ENCODE peak calls at places on chromosomes 12 and 14, in eight cellular contexts. X is K562, P is stomach, S is HCT116, M is suprapubic skin, G is GM12878, Q is HepG2, E is endothelial cell of umbilical vein. C is an unnamed sample.

GRCh38 chr14:21069388-21070082 is 569 bp upstream of the ARHGEF40 start:
- DNase-seq in X (no peak), P (no peak), S (no peak), M (no peak), G (no peak), Q (peak; percentile 85), E (no peak), C (no peak)

GRCh38 chr14:42911642-42912041 is 1305.0 kb downstream of the LRFN5 start:
- DNase-seq in X (no peak), P (no peak), S (no peak), M (no peak), G (no peak), Q (no peak), E (no peak), C (no peak)

GRCh38 chr12:25404955-25405354 is 148.1 kb downstream of the LMNTD1 start:
- DNase-seq in X (peak; percentile 7), P (peak; percentile 39), S (no peak), M (no peak), G (no peak), Q (peak; percentile 12), E (no peak), C (no peak)

GRCh38 chr14:103033744-103034143 is 23.6 kb downstream of the CDC42BPB start:
- DNase-seq in X (no peak), P (no peak), S (no peak), M (no peak), G (no peak), Q (no peak), E (peak; percentile 68), C (peak; percentile 72)

GRCh38 chr14:47539065-47539464 is 136.3 kb downstream of the MDGA2 start:
- DNase-seq in X (no peak), P (no peak), S (no peak), M (no peak), G (no peak), Q (peak; percentile 10), E (peak; percentile 13), C (no peak)

GRCh38 chr12:119870462-119870861 is 6.7 kb downstream of the CIT start:
- DNase-seq in X (no peak), P (no peak), S (no peak), M (no peak), G (no peak), Q (no peak), E (no peak), C (no peak)

GRCh38 chr14:70640938-70641547 is 673 bp upstream of the TTC9 start:
- DNase-seq in X (no peak), P (peak; percentile 63), S (no peak), M (no peak), G (peak; percentile 60), Q (no peak), E (peak; percentile 6), C (peak; percentile 61)

GRCh38 chr12:57518920-57519757 is 1.2 kb downstream of the DDIT3 start:
- DNase-seq in X (no peak), P (peak; percentile 43), S (no peak), M (no peak), G (no peak), Q (peak; percentile 60), E (no peak), C (peak; percentile 23)

GRCh38 chr12:90245396-90245795 is 536.8 kb upstream of the ATP2B1 start:
- DNase-seq in X (no peak), P (no peak), S (no peak), M (no peak), G (no peak), Q (no peak), E (no peak), C (no peak)

GRCh38 chr14:97523936-97524335 is 726.8 kb downstream of the VRK1 start:
- DNase-seq in X (no peak), P (no peak), S (peak; percentile 36), M (no peak), G (no peak), Q (no peak), E (no peak), C (no peak)

GRCh38 chr12:57240926-57241555 is 9.9 kb downstream of the STAC3 start:
- DNase-seq in X (no peak), P (no peak), S (no peak), M (no peak), G (no peak), Q (no peak), E (no peak), C (peak; percentile 28)

GRCh38 chr14:98103705-98104104 is 1168.3 kb downstream of the BCL11B start:
- DNase-seq in X (no peak), P (no peak), S (no peak), M (no peak), G (no peak), Q (no peak), E (no peak), C (no peak)

GRCh38 chr14:100282083-100282350 is 24.2 kb downstream of the SLC25A29 start:
- DNase-seq in X (no peak), P (no peak), S (no peak), M (no peak), G (no peak), Q (no peak), E (no peak), C (no peak)
- TF ChIP-seq POLR2AphosphoS5 in X (no peak), P (no peak), S (no peak), M (no peak), G (no peak), Q (no peak), E (no peak), C (no peak)

GRCh38 chr12:75855360-75855759 is 176.2 kb downstream of the PHLDA1 start:
- DNase-seq in X (no peak), P (no peak), S (no peak), M (no peak), G (no peak), Q (no peak), E (no peak), C (no peak)
- H3K4me1 ChIP-seq in X (no peaks in the 10 kb centered on the region), P (no peaks in the 10 kb centered on the region), S (peaks cover 67% of the 10 kb centered on the region), M (no peaks in the 10 kb centered on the region), G (no peaks in the 10 kb centered on the region), Q (peaks cover 10% of the 10 kb centered on the region), E (no peaks in the 10 kb centered on the region), C (no peaks in the 10 kb centered on the region)

DNA sequence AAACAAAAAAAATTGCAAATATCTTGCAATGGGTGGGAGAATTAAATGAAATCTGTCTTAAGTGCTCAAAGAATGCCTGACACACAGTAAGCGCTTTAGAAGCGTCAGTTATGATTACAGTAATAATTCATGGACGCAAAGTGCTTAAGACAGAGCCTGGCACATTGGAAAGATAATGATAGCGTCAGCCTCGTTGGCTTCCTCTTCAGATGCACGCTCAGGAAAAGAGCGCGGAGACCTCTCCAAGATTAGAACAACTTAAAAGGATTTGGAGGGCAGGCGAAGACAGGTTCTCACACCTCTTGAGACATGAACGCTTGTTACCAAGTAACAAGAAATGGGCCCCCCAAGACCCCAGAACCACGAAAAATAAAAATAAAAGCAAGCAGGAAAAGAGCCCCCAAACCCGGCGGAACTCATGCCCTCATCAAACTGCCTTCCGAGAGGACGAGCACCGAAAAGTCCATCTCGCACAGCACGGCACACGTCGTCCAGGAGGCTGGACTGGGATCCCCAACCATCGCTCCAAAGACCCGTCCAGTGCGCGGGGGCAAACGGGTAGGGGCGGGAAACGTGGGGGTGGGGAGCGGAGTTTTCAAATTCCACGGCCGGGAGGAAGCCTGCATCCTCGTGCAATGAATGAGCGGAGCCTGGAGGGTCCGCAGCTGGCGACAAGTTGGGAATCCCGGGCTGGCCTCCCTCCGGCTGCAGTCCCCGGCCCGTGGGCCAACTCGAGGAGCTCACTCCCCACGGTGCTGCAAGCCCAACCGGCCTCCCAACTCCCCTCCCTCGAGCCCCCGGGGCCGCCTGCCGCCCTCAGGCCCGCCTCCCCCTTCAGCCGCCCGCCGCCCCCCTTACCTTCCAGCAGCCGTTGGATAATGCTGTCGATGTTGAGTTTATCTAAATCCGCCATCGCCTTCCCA is 635 bp downstream of the PPP1CC start:
- DNase-seq in X (peak; percentile 46), P (peak; percentile 28), S (no peak), M (no peak), G (no peak), Q (no peak), E (no peak), C (peak; percentile 39)
- TF ChIP-seq POLR2A in X (no peak), P (no peak), S (no peak), M (no peak), G (no peak), Q (peak; percentile 55), E (no peak), C (no peak)

DNA sequence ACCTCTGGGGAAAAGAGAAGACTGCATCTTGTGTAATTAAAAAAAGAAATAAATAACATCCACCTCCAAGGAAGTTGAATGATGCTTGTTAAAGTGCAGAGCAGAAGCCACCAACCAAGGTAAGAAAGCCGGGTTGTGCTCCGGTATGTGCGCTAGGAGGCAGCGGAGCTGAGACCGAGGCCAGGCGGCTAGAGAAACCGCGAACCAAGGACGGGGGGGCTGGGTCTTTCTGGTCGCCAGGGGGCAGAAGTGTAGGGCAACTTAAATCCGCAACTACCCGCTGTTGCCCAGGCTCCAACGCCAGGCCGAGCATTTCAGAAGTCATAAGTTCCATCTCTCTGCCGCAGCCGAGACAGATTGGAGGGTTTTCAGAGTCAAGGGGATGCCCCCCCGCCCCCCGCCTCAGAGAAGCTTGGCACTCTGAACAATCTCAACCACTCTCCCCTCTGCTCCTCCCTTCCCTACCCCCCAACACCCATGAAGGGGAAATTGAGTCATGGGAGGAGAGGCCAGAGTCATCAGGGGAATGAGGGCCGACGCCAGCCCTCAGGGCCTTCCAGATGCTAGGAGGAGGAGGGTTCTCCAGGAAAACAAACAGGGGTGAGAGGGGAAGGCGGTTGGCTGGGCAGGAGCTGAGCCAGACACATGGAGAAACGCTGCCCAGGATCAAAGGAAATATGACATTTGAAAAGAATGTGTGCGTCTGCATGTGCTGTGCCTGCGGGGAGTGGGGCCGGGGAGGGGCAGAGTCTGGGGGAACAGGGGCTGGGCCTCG is 2.2 kb upstream of the NFATC4 start:
- DNase-seq in X (no peak), P (peak; percentile 91), S (peak; percentile 85), M (peak; percentile 94), G (peak; percentile 38), Q (peak; percentile 93), E (peak; percentile 97), C (peak; percentile 92)
- TF ChIP-seq POLR2AphosphoS5 in X (no peak), P (peak; percentile 71), S (peak; percentile 32), M (no peak), G (no peak), Q (no peak), E (peak; percentile 43), C (peak; percentile 34)

GRCh38 chr12:46368138-46368537 is 4.4 kb downstream of the SLC38A2 start:
- DNase-seq in X (no peak), P (no peak), S (no peak), M (no peak), G (no peak), Q (peak; percentile 73), E (peak; percentile 24), C (no peak)
- H3K4me1 ChIP-seq in X (peaks cover 6% of the 10 kb centered on the region), P (peaks cover 57% of the 10 kb centered on the region), S (peaks cover 62% of the 10 kb centered on the region), M (peaks cover 74% of the 10 kb centered on the region), G (peaks cover 29% of the 10 kb centered on the region), Q (peaks cover 62% of the 10 kb centered on the region), E (peaks cover 60% of the 10 kb centered on the region), C (peaks cover 75% of the 10 kb centered on the region)

GRCh38 chr12:32755654-32756475 is at the start of gene YARS2:
- DNase-seq in X (peak; percentile 87), P (peak; percentile 97), S (peak; percentile 97), M (peak; percentile 95), G (peak; percentile 92), Q (peak; percentile 96), E (peak; percentile 95), C (peak; percentile 96)
- TF ChIP-seq POLR2A in X (peak; percentile 97), P (no peak), S (peak; percentile 94), M (no peak), G (peak; percentile 88), Q (peak; percentile 98), E (peak; percentile 97), C (peak; percentile 66)